ENCODE peak calls at places on chromosomes 12 and 14, in five cellular contexts. L, N, R, W and X are unnamed samples.
A peak's percentile ranks its signal among the peaks of the same experiment; 100 is the strongest.

GRCh38 chr12:89247541-89247942 is 104.8 kb downstream of the DUSP6 start:
- DNase-seq in L (no peak), N (no peak), R (no peak), W (no peak), X (no peak)

GRCh38 chr12:15151141-15152091 is 69.8 kb downstream of the RERG start:
- DNase-seq in L (peak; percentile 66), N (no peak), R (no peak), W (peak; percentile 46), X (no peak)

GRCh38 chr14:92970233-92970625 is 47.3 kb downstream of the CHGA start:
- DNase-seq in L (no peak), N (no peak), R (no peak), W (no peak), X (no peak)

GRCh38 chr14:61837336-61838229 is 75.4 kb downstream of the SNAPC1 start:
- DNase-seq in L (peak; percentile 81), N (peak; percentile 87), R (peak; percentile 80), W (peak; percentile 77), X (peak; percentile 56)

GRCh38 chr12:28497889-28498411 is 307.7 kb downstream of the CCDC91 start:
- DNase-seq in L (peak; percentile 25), N (no peak), R (no peak), W (no peak), X (no peak)

GRCh38 chr14:56300495-56300894 is 182.3 kb downstream of the PELI2 start:
- DNase-seq in L (peak; percentile 30), N (no peak), R (no peak), W (no peak), X (no peak)

GRCh38 chr12:120110550-120111501 is 5.7 kb downstream of the RAB35 start:
- DNase-seq in L (no peak), N (peak; percentile 84), R (peak; percentile 75), W (no peak), X (no peak)

GRCh38 chr12:96811083-96811482 is 96.0 kb upstream of the NEDD1 start:
- DNase-seq in L (peak; percentile 40), N (no peak), R (no peak), W (no peak), X (no peak)

GRCh38 chr14:86601813-86602212 is 1071.9 kb downstream of the FLRT2 start:
- DNase-seq in L (no peak), N (no peak), R (no peak), W (no peak), X (no peak)

GRCh38 chr12:130199536-130200390 is 37.5 kb downstream of the FZD10 start:
- DNase-seq in L (no peak), N (peak; percentile 34), R (no peak), W (no peak), X (no peak)

GRCh38 chr14:68418192-68419118 is 374.4 kb downstream of the ZFP36L1 start:
- DNase-seq in L (no peak), N (no peak), R (no peak), W (no peak), X (no peak)

GRCh38 chr12:62207248-62207647 is 53.0 kb upstream of the USP15 start:
- DNase-seq in L (no peak), N (no peak), R (no peak), W (no peak), X (no peak)

GRCh38 chr14:104813286-104813685 is 12.4 kb downstream of the ZBTB42 start:
- DNase-seq in L (no peak), N (peak; percentile 14), R (peak; percentile 4), W (no peak), X (no peak)

GRCh38 chr14:103707329-103708263 is 7.7 kb downstream of the XRCC3 start:
- DNase-seq in L (no peak), N (peak; percentile 64), R (no peak), W (no peak), X (no peak)

GRCh38 chr14:77605392-77605978 is 11.0 kb downstream of the SPTLC2 start:
- DNase-seq in L (no peak), N (no peak), R (no peak), W (no peak), X (no peak)

GRCh38 chr12:68267892-68268396 is 14.5 kb upstream of the IL22 start:
- DNase-seq in L (peak; percentile 98), N (no peak), R (no peak), W (no peak), X (no peak)

GRCh38 chr12:124395284-124395752 is 100.4 kb downstream of the RFLNA start:
- DNase-seq in L (no peak), N (no peak), R (no peak), W (no peak), X (no peak)

GRCh38 chr14:52929192-52929807 is 21.6 kb downstream of the FERMT2 start:
- DNase-seq in L (no peak), N (no peak), R (no peak), W (no peak), X (no peak)